ENCODE peak calls at places on chromosomes 13 and 19, in seven cellular contexts. C is skeletal muscle cell, N is IMR-90, W is fibroblast of pulmonary artery, M is DND-41, P is right lobe of liver, D is AG04450. T is an unnamed sample.

GRCh38 chr19:14113762-14114414 is 3.7 kb downstream of the PRKACA start:
- DNase-seq in C (no peak), N (no peak), W (no peak), M (peak), P (peak), D (no peak), T (no peak)

GRCh38 chr13:27522847-27523246 is 72.5 kb upstream of the MTIF3 start:
- DNase-seq in C (no peak), N (no peak), W (no peak), M (no peak), P (no peak), D (no peak), T (no peak)

GRCh38 chr19:37466798-37467607 is at the start of gene ZNF569:
- DNase-seq in C (peak), N (peak), W (peak), M (peak), P (peak), D (peak), T (peak)

GRCh38 chr19:3443840-3444694 is 36.3 kb downstream of the SMIM24 start:
- DNase-seq in C (no peak), N (peak), W (peak), M (no peak), P (peak), D (no peak), T (peak)

GRCh38 chr13:48401480-48401879 is 11.4 kb downstream of the LPAR6 start:
- DNase-seq in C (no peak), N (no peak), W (no peak), M (no peak), P (no peak), D (no peak), T (no peak)

GRCh38 chr13:41742917-41743552 is 217.9 kb downstream of the VWA8 start:
- DNase-seq in C (no peak), N (no peak), W (no peak), M (no peak), P (no peak), D (no peak), T (no peak)

GRCh38 chr19:42251572-42251990 is 3.3 kb downstream of the ERF start:
- DNase-seq in C (no peak), N (no peak), W (no peak), M (no peak), P (no peak), D (no peak), T (no peak)

GRCh38 chr19:403221-404036 is 5.5 kb downstream of the C2CD4C start:
- DNase-seq in C (no peak), N (no peak), W (no peak), M (no peak), P (peak), D (no peak), T (no peak)

GRCh38 chr19:30227071-30227621 is 145.0 kb upstream of the ZNF536 start:
- DNase-seq in C (no peak), N (no peak), W (peak), M (no peak), P (no peak), D (no peak), T (no peak)

GRCh38 chr19:15429825-15430467 is 11.2 kb upstream of the AKAP8L start:
- DNase-seq in C (no peak), N (no peak), W (no peak), M (no peak), P (no peak), D (no peak), T (no peak)

GRCh38 chr13:113861433-113862030 is 2.3 kb downstream of the GAS6 start:
- DNase-seq in C (no peak), N (no peak), W (no peak), M (no peak), P (no peak), D (no peak), T (no peak)

GRCh38 chr13:45242070-45242469 is 41.2 kb upstream of the KCTD4 start:
- DNase-seq in C (peak), N (peak), W (peak), M (no peak), P (no peak), D (no peak), T (peak)

GRCh38 chr13:101140087-101140770 is 276.1 kb downstream of the NALCN start:
- DNase-seq in C (no peak), N (no peak), W (no peak), M (no peak), P (no peak), D (no peak), T (no peak)

GRCh38 chr13:99151516-99151915 is 49.1 kb upstream of the UBAC2 start:
- DNase-seq in C (peak), N (peak), W (peak), M (no peak), P (no peak), D (no peak), T (peak)

GRCh38 chr19:8269724-8270123 is 38.4 kb downstream of the CD320 start:
- DNase-seq in C (no peak), N (no peak), W (no peak), M (no peak), P (no peak), D (no peak), T (no peak)

GRCh38 chr19:2302319-2303208 is 5.4 kb downstream of the LINGO3 start:
- DNase-seq in C (no peak), N (peak), W (peak), M (no peak), P (peak), D (no peak), T (peak)

GRCh38 chr13:97848886-97849285 is 104.6 kb upstream of the IPO5 start:
- DNase-seq in C (no peak), N (no peak), W (no peak), M (no peak), P (no peak), D (no peak), T (no peak)

GRCh38 chr13:99086149-99086868 is 108.4 kb upstream of the DOCK9 start:
- DNase-seq in C (no peak), N (peak), W (peak), M (peak), P (peak), D (no peak), T (peak)

T was measured in mesenchymal stem cell.